ENCODE peak calls at places on chromosomes 3 and 15, in seven cellular contexts. F is HepG2, T is suprapubic skin, E is H1, W is GM23338, B is transverse colon, I is spleen. N is an unnamed sample.

GRCh38 chr15:63466378-63467192 is 37.8 kb upstream of the USP3 start:
- DNase-seq in I (no peak), F (peak; percentile 66), T (no peak), B (no peak), W (peak; percentile 85), E (peak; percentile 55), N (no peak)

GRCh38 chr3:66532160-66532587 is 31.4 kb upstream of the LRIG1 start:
- DNase-seq in B (no peak), E (peak; percentile 56), W (peak; percentile 89), F (no peak), T (no peak), I (no peak), N (no peak)

GRCh38 chr3:195227871-195228270 is 43.1 kb downstream of the XXYLT1 start:
- DNase-seq in T (peak; percentile 37), I (peak; percentile 25), B (no peak), E (peak; percentile 31), W (no peak), F (no peak), N (peak; percentile 62)

GRCh38 chr15:73873889-73874511 is 636 bp downstream of the TBC1D21 start:
- DNase-seq in W (peak; percentile 82), F (peak; percentile 52), I (no peak), B (no peak), T (no peak), E (no peak), N (no peak)

GRCh38 chr3:87076951-87077350 is 86.0 kb upstream of the VGLL3 start:
- DNase-seq in W (no peak), E (no peak), T (no peak), I (no peak), F (peak; percentile 2), B (no peak), N (no peak)

GRCh38 chr15:41727143-41727542 is 47.1 kb upstream of the MAPKBP1 start:
- DNase-seq in T (no peak), I (no peak), W (no peak), F (no peak), E (no peak), B (no peak), N (no peak)

GRCh38 chr15:42368096-42368495 is 8.8 kb downstream of the CAPN3 start:
- DNase-seq in I (no peak), F (no peak), E (no peak), W (no peak), T (no peak), B (no peak), N (no peak)

GRCh38 chr3:143897558-143898305 is 49.5 kb upstream of the SLC9A9 start:
- DNase-seq in F (no peak), B (no peak), I (no peak), T (no peak), E (no peak), W (peak; percentile 47), N (no peak)

GRCh38 chr15:65824031-65824743 is 32.1 kb upstream of the DENND4A start:
- DNase-seq in W (peak; percentile 93), F (peak; percentile 81), B (peak; percentile 58), T (no peak), E (peak; percentile 70), I (no peak), N (peak; percentile 76)

GRCh38 chr3:55721716-55722484 is 234.8 kb upstream of the WNT5A start:
- DNase-seq in E (peak; percentile 63), F (no peak), I (no peak), W (peak; percentile 72), B (peak; percentile 32), T (no peak), N (no peak)

GRCh38 chr3:83035704-83036010 is 1274.2 kb upstream of the GBE1 start:
- DNase-seq in F (no peak), B (no peak), I (peak; percentile 53), T (no peak), W (no peak), E (no peak), N (no peak)

GRCh38 chr15:74200394-74200793 is 2.2 kb downstream of the STRA6 start:
- DNase-seq in F (no peak), B (peak; percentile 18), T (no peak), I (no peak), W (no peak), E (no peak), N (peak; percentile 77)

GRCh38 chr3:135106445-135106844 is 311.4 kb downstream of the EPHB1 start:
- DNase-seq in E (peak; percentile 67), T (no peak), W (peak; percentile 82), F (peak; percentile 30), B (peak; percentile 71), I (no peak), N (no peak)

GRCh38 chr15:52233405-52233804 is 42.2 kb upstream of the GNB5 start:
- DNase-seq in F (no peak), E (no peak), T (no peak), B (no peak), I (no peak), W (no peak), N (no peak)

GRCh38 chr3:172203522-172204258 is 164.3 kb downstream of the FNDC3B start:
- DNase-seq in I (no peak), W (no peak), E (no peak), T (no peak), B (no peak), F (peak; percentile 98), N (no peak)
- TF ChIP-seq POLR2AphosphoS5 in I (no peak), W (no peak), E (no peak), T (no peak), B (no peak), F (no peak), N (no peak)

GRCh38 chr15:77901921-77902750 is 175.4 kb downstream of the TBC1D2B start:
- DNase-seq in F (no peak), T (peak; percentile 40), W (peak; percentile 37), B (no peak), I (peak; percentile 45), E (no peak), N (peak; percentile 55)
- TF ChIP-seq CTCF in F (peak; percentile 13), T (peak; percentile 7), W (peak; percentile 21), B (no peak), I (no peak), E (peak; percentile 49), N (no peak)

GRCh38 chr3:15264486-15264885 is 58.4 kb downstream of the CAPN7 start:
- DNase-seq in W (no peak), F (no peak), T (no peak), I (no peak), B (no peak), E (no peak), N (no peak)

GRCh38 chr3:15267502-15267901 is 61.5 kb downstream of the CAPN7 start:
- DNase-seq in W (no peak), B (no peak), E (no peak), T (no peak), I (no peak), F (no peak), N (no peak)

GRCh38 chr3:15268033-15268631 is 62.1 kb downstream of the CAPN7 start:
- DNase-seq in F (peak; percentile 59), T (peak; percentile 87), W (peak; percentile 95), I (peak; percentile 95), B (peak; percentile 88), E (peak; percentile 87), N (peak; percentile 94)

GRCh38 chr3:15265655-15266509 is 59.8 kb downstream of the CAPN7 start:
- DNase-seq in B (no peak), I (no peak), F (no peak), W (no peak), T (no peak), E (peak; percentile 33), N (no peak)

DNA sequence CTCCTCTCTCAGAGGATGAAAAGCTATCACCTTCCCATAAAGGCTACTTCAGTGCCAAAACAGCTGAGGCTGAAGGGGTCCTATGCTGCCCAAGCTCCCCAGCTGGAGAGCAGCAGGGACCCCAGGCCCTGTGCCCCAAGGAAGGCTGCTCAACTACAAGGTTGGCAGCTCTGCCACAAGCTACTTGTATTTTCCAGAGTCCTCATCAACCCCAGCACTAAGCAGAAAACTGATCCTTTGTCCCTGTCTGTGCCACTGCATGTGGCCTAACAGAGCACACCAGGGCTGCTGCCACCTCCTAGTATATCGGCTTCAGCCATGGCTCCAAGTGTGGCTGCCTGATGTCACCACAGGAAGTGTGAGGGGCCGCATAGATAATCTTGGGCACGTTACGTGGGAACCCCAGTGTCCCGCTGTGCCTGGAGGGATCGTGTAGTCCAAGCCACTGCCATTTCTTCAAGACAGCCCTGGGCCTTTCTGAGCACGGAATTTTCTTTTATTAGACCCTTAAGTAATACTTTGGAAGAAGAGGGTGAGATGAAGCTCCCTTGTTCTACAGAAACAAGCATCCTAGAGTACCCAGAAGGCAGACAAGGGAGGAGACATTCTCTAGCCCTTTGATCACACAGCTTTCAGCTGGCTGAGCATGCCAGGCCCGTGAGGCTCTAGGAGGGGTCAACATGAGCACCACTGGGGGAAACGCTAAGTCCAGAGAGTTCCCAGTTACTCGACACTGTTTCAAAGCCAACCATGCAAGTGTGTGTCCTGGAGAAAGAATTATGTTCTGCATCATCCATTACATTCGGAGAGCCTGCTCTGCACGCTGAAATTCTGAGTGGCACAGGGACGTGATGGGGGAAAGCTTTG is 60.7 kb downstream of the CAPN7 start:
- DNase-seq in W (no peak), I (no peak), F (no peak), E (no peak), T (no peak), B (no peak), N (no peak)
- H3K4me1 ChIP-seq in W (no peaks in the 10 kb centered on the region), I (peaks cover 63% of the 10 kb centered on the region), F (no peaks in the 10 kb centered on the region), E (no peaks in the 10 kb centered on the region), T (peaks cover 43% of the 10 kb centered on the region), B (peaks cover 44% of the 10 kb centered on the region), N (peaks cover 31% of the 10 kb centered on the region)

DNA sequence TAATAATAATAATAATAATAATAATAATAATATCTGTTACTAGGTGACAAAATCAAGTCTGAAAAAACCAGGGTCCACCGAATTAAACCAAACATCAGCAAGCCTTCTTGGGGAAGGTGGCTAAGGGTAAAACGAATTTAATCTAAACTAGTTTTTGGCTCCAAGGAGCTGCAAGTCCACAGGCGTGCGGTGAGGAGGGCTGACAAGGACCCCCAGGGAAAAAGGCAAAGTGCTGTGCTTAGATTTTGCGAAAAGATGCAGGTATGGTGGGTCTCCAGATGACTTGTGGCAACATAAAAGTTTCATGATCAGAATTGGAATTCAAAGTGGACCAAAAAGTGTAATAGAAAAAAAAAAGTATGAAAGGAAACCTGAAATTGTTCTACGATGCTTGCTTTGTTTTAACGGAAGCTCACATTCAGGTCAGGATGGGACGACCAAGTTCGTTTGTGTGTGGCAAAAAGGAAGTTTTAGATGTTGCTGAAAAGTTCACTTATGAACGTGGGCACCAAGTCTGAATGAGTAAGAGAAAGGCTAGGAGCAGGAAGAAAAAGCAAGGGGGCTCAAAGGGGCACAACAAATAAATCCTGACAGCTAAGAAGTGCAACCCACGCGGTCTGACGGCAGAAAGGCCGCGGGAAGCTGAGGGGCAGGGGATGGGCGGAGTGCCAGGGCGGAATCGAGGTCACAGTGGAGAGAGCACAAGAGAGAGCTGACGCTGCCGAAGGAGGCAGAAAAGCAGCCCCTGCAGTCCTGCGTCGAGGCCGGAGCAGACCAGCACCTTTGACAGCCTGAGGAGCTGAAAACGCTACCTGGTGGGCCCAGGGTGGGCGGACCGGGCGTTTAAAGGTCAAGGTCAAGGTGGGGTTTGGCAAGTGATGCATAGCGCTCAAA is 1.1 kb downstream of the WDR82 start:
- DNase-seq in T (no peak), B (peak; percentile 84), W (peak; percentile 53), F (peak; percentile 55), E (peak; percentile 61), I (peak; percentile 93), N (peak; percentile 90)
- TF ChIP-seq POLR2AphosphoS5 in T (no peak), B (peak; percentile 83), W (peak; percentile 18), F (no peak), E (no peak), I (peak; percentile 93), N (peak; percentile 27)

GRCh38 chr3:25782938-25783660 is at the start of gene NGLY1:
- DNase-seq in F (peak; percentile 59), I (peak; percentile 98), W (peak; percentile 83), T (peak; percentile 87), B (peak; percentile 89), E (peak; percentile 86), N (peak; percentile 91)
- TF ChIP-seq CTCF in F (peak; percentile 2), I (peak; percentile 23), W (no peak), T (peak; percentile 57), B (peak; percentile 20), E (no peak), N (no peak)

GRCh38 chr3:15346516-15346915 is 14.1 kb upstream of the SH3BP5 start:
- DNase-seq in B (no peak), W (no peak), F (no peak), E (no peak), T (no peak), I (no peak), N (no peak)
- H3K4me1 ChIP-seq in B (no peaks in the 10 kb centered on the region), W (no peaks in the 10 kb centered on the region), F (no peaks in the 10 kb centered on the region), E (no peaks in the 10 kb centered on the region), T (peaks cover 5% of the 10 kb centered on the region), I (peaks cover 48% of the 10 kb centered on the region), N (no peaks in the 10 kb centered on the region)